ENCODE peak calls at places on chromosomes 3 and 15, in six cellular contexts. Y, R, F, I, G and J are unnamed samples.

GRCh38 chr3:111812680-111813079 is 46.4 kb upstream of the PHLDB2 start:
- DNase-seq in R (no peak), G (peak), Y (no peak), I (no peak), F (no peak), J (no peak)

GRCh38 chr15:32936283-32936918 is 218.6 kb downstream of the GREM1 start:
- DNase-seq in Y (no peak), I (peak), R (peak), G (peak), F (peak), J (peak)

GRCh38 chr15:90266061-90266431 is 574 bp downstream of the NGRN start:
- DNase-seq in I (peak), Y (no peak), F (no peak), R (peak), G (no peak), J (peak)

GRCh38 chr15:73440571-73440970 is 2.4 kb upstream of the REC114 start:
- DNase-seq in R (no peak), F (no peak), G (no peak), Y (no peak), I (no peak), J (no peak)

GRCh38 chr3:194045289-194045688 is 90.7 kb upstream of the HES1 start:
- DNase-seq in Y (peak), F (no peak), G (no peak), R (no peak), I (no peak), J (no peak)

GRCh38 chr3:184155644-184156521 is 706 bp downstream of the DVL3 start:
- DNase-seq in I (peak), G (peak), R (no peak), F (peak), Y (no peak), J (peak)

GRCh38 chr3:50314816-50315215 is 7.7 kb downstream of the HYAL2 start:
- DNase-seq in R (no peak), F (no peak), I (no peak), Y (no peak), G (no peak), J (no peak)

GRCh38 chr3:123789760-123790159 is 94.4 kb downstream of the MYLK start:
- DNase-seq in F (no peak), G (no peak), I (no peak), R (no peak), Y (no peak), J (no peak)

GRCh38 chr15:84400820-84401219 is 165.2 kb downstream of the GOLGA6L4 start:
- DNase-seq in G (no peak), F (no peak), I (no peak), R (no peak), Y (no peak), J (no peak)

GRCh38 chr3:178439504-178439903 is 96.7 kb upstream of the KCNMB2 start:
- DNase-seq in I (peak), R (peak), G (peak), F (no peak), Y (no peak), J (no peak)

GRCh38 chr3:171458056-171458856 is 1.9 kb downstream of the TNIK start:
- DNase-seq in I (no peak), R (no peak), Y (no peak), G (peak), F (no peak), J (peak)

GRCh38 chr15:38069506-38069905 is 135.1 kb downstream of the TMCO5A start:
- DNase-seq in F (no peak), G (peak), I (no peak), R (peak), Y (no peak), J (peak)

GRCh38 chr3:14698601-14699244 is 23.8 kb downstream of the C3orf20 start:
- DNase-seq in G (no peak), Y (no peak), R (no peak), F (no peak), I (no peak), J (no peak)

GRCh38 chr3:57805674-57806073 is 49.6 kb downstream of the SLMAP start:
- DNase-seq in I (peak), G (peak), R (peak), Y (no peak), F (no peak), J (peak)

GRCh38 chr15:67836477-67836876 is 3.4 kb downstream of the RNU6-1 start:
- DNase-seq in G (peak), Y (no peak), F (no peak), R (peak), I (peak), J (peak)

GRCh38 chr3:132029182-132029902 is 5.5 kb downstream of the CPNE4 start:
- DNase-seq in G (peak), R (peak), I (peak), F (peak), Y (no peak), J (peak)

GRCh38 chr3:10515396-10515795 is 10.0 kb upstream of the ATP2B2 start:
- DNase-seq in F (no peak), R (no peak), G (no peak), Y (no peak), I (no peak), J (peak)

GRCh38 chr3:36906504-36907149 is 38.2 kb downstream of the TRANK1 start:
- DNase-seq in Y (no peak), F (no peak), G (peak), R (no peak), I (no peak), J (no peak)

GRCh38 chr3:32045091-32045964 is 61.1 kb upstream of the GPD1L start:
- DNase-seq in F (peak), I (no peak), Y (no peak), G (peak), R (peak), J (peak)

GRCh38 chr3:189324538-189325138 is 152.9 kb downstream of the TPRG1 start:
- DNase-seq in G (peak), I (no peak), F (peak), Y (peak), R (peak), J (peak)

GRCh38 chr3:99633887-99634558 is 4.4 kb upstream of the COL8A1 start:
- DNase-seq in F (no peak), R (no peak), I (no peak), G (peak), Y (no peak), J (no peak)

GRCh38 chr3:55244247-55244646 is 242.9 kb downstream of the WNT5A start:
- DNase-seq in I (no peak), F (no peak), R (no peak), G (no peak), Y (no peak), J (no peak)
- TF ChIP-seq MAX in I (no peak), F (no peak), R (no peak), G (no peak), Y (no peak), J (no peak)

GRCh38 chr15:60591491-60592385 is 112.8 kb upstream of the ICE2 start:
- DNase-seq in G (peak), R (peak), I (no peak), Y (no peak), F (no peak), J (no peak)
- TF ChIP-seq POLR2A in G (no peak), R (no peak), I (no peak), Y (no peak), F (no peak), J (no peak)

GRCh38 chr3:66276705-66277274 is 56.0 kb downstream of the SLC25A26 start:
- DNase-seq in F (peak), Y (no peak), G (peak), R (peak), I (peak), J (peak)
- TF ChIP-seq MYC in F (no peak), Y (no peak), G (no peak), R (no peak), I (no peak), J (no peak)

DNA sequence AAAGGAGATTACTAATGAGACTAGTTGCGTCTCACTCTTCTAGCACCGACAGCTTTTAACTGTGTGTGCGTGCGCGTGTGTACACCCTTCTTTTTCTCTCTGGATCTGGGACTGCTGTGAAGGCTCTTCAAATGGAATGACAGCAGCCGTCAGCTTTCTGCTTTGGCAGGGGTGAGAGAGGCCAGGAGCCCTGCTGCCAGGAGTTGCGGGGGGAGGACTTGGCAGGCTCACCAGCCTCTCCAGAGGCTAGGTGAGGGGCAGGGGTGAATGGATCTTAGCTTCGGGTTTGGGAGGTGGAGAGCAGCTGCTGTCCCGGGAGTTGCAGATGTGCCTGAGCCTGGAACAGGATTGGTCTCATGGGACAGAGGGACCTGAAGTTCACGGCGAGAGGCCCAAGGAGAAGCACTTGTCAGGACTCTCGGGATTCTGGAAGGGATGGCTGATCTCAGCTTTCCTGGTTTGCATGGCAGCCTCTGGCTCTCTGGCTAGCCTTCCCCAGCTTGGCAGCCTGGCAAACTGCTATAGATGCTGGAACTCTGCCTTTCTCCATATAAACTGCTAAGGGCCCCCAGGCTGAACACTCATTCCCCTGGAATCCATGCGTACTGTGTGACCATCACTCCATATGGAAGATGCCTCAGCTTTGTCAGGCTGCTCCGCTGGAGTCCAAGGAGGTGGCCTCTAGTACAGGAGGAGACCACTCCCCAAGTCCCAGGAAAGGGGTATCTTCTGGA is 16.6 kb downstream of the TEX264 start:
- DNase-seq in Y (no peak), G (no peak), I (no peak), R (no peak), F (no peak), J (no peak)
- TF ChIP-seq MAX in Y (no peak), G (no peak), I (no peak), R (no peak), F (no peak), J (no peak)

DNA sequence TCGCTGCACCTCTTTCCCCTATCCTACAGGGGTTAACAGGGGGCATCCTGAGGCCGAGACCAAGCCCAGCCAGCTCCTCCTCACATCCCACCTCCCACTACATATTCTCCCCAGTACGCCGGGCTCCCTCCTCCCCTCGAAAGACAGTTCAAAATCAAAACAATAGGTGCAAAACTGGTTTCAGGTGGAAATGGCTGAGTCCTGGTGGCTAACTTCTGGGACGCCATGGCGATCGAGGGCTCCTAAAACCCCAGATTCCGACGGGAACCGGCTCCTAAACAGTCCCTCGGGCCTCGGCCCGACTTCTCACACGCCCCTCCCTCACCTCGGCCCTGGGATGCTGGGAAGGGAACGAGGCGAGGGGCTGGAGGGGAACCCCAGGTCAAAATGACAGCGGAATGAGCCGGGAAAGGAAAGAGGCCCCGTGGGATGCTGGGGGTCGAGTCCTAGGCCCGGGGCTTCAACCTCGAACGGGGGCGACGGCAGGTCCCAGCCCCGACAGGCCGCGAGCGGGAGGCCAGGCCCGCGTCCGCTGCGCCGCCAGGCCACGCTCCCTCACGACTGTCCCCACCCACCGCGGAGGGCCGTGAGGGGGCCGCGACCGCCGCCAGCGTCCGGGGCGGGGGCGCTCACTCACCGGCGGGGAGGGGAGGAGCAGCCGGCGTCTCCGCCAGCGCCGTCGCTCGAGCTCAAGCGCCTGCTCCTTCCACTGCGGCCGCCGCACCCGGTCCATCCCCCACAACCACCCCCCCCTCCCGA is 475 bp downstream of the TMCC1 start:
- DNase-seq in Y (peak), R (no peak), G (peak), F (peak), I (peak), J (peak)
- TF ChIP-seq POLR2A in Y (peak), R (peak), G (peak), F (no peak), I (no peak), J (no peak)

GRCh38 chr3:169914321-169914720 is 2.9 kb downstream of the SAMD7 start:
- DNase-seq in Y (no peak), I (no peak), G (peak), F (no peak), R (no peak), J (peak)
- TF ChIP-seq MYC in Y (no peak), I (no peak), G (no peak), F (no peak), R (no peak), J (no peak)

GRCh38 chr3:107644631-107645030 is 121.9 kb downstream of the BBX start:
- DNase-seq in R (no peak), I (no peak), F (no peak), Y (no peak), G (peak), J (no peak)
- TF ChIP-seq MAX in R (no peak), I (no peak), F (no peak), Y (no peak), G (no peak), J (no peak)